ENCODE peak calls at places on chromosome 22, in four cellular contexts. I is nephron progenitor cell, Y is coronary artery, D is PC-3. L is an unnamed sample.

GRCh38 chr22:19040581-19041402 is 81.4 kb downstream of the DGCR2 start:
- DNase-seq in I (no peak), Y (no peak), D (no peak), L (no peak)

GRCh38 chr22:28448625-28449024 is 231.0 kb downstream of the TTC28 start:
- DNase-seq in I (no peak), Y (no peak), D (no peak), L (no peak)

GRCh38 chr22:41184679-41185078 is 20.4 kb upstream of the L3MBTL2 start:
- DNase-seq in I (no peak), Y (no peak), D (no peak), L (no peak)

GRCh38 chr22:36731916-36732315 is 28.4 kb upstream of the CACNG2 start:
- DNase-seq in I (no peak), Y (peak; percentile 36), D (no peak), L (no peak)

GRCh38 chr22:23714596-23715588 is 24.1 kb downstream of the RGL4 start:
- DNase-seq in I (no peak), Y (no peak), D (no peak), L (no peak)

GRCh38 chr22:46390652-46391301 is 55.3 kb downstream of the TRMU start:
- DNase-seq in I (no peak), Y (no peak), D (peak; percentile 63), L (peak; percentile 25)

GRCh38 chr22:37627545-37627944 is 11.9 kb upstream of the SH3BP1 start:
- DNase-seq in I (no peak), Y (no peak), D (no peak), L (no peak)

GRCh38 chr22:44586337-44586990 is 88.4 kb upstream of the RTL6 start:
- DNase-seq in I (no peak), Y (no peak), D (peak; percentile 5), L (no peak)

GRCh38 chr22:28810839-28811491 is 10.6 kb upstream of the XBP1 start:
- DNase-seq in I (no peak), Y (no peak), D (no peak), L (no peak)

GRCh38 chr22:38097557-38098409 is 12.7 kb downstream of the BAIAP2L2 start:
- DNase-seq in I (peak; percentile 76), Y (no peak), D (no peak), L (no peak)

GRCh38 chr22:40374567-40374966 is 4.2 kb downstream of the SGSM3 start:
- DNase-seq in I (no peak), Y (no peak), D (no peak), L (no peak)

GRCh38 chr22:36368359-36368983 is 19.3 kb downstream of the MYH9 start:
- DNase-seq in I (peak; percentile 58), Y (no peak), D (peak; percentile 78), L (peak; percentile 45)

GRCh38 chr22:35863432-35863831 is 145.8 kb downstream of the APOL5 start:
- DNase-seq in I (no peak), Y (no peak), D (no peak), L (no peak)

GRCh38 chr22:29524440-29525191 is 28.9 kb downstream of the THOC5 start:
- DNase-seq in I (peak; percentile 18), Y (no peak), D (peak; percentile 26), L (peak; percentile 12)

GRCh38 chr22:26949193-26949592 is 291.8 kb downstream of the MIAT start:
- DNase-seq in I (peak; percentile 66), Y (no peak), D (peak; percentile 4), L (peak; percentile 8)

GRCh38 chr22:31891366-31892079 is 52.8 kb upstream of the YWHAH start:
- DNase-seq in I (no peak), Y (no peak), D (no peak), L (no peak)

GRCh38 chr22:38187413-38188212 is 6.0 kb upstream of the PLA2G6 start:
- DNase-seq in I (no peak), Y (no peak), D (peak; percentile 78), L (no peak)

GRCh38 chr22:50542416-50542927 is 3.2 kb upstream of the KLHDC7B start:
- DNase-seq in I (no peak), Y (no peak), D (no peak), L (no peak)

GRCh38 chr22:27170491-27170890 is 513.1 kb downstream of the MIAT start:
- DNase-seq in I (peak; percentile 24), Y (peak; percentile 89), D (no peak), L (no peak)

GRCh38 chr22:19179472-19180048 is 1.0 kb upstream of the SLC25A1 start:
- DNase-seq in I (peak; percentile 73), Y (peak; percentile 86), D (peak; percentile 69), L (peak; percentile 37)

GRCh38 chr22:47162865-47163264 is 400.4 kb downstream of the TBC1D22A start:
- DNase-seq in I (no peak), Y (peak; percentile 53), D (no peak), L (no peak)

GRCh38 chr22:40709752-40710413 is 30.6 kb downstream of the MCHR1 start:
- DNase-seq in I (no peak), Y (no peak), D (no peak), L (no peak)

GRCh38 chr22:41177626-41178424 is 27.3 kb upstream of the L3MBTL2 start:
- DNase-seq in I (no peak), Y (no peak), D (no peak), L (no peak)

GRCh38 chr22:45157907-45158306 is 5.8 kb upstream of the NUP50 start:
- DNase-seq in I (no peak), Y (no peak), D (no peak), L (no peak)

GRCh38 chr22:45511847-45512261 is 9.2 kb downstream of the FBLN1 start:
- DNase-seq in I (peak; percentile 49), Y (no peak), D (no peak), L (no peak)

GRCh38 chr22:28142361-28142801 is 223.3 kb upstream of the PITPNB start:
- DNase-seq in I (peak; percentile 8), Y (no peak), D (peak; percentile 12), L (peak; percentile 4)

GRCh38 chr22:45769569-45770210 is 98.1 kb downstream of the ATXN10 start:
- DNase-seq in I (no peak), Y (no peak), D (no peak), L (no peak)

GRCh38 chr22:36757608-36758220 is 18.2 kb downstream of the IFT27 start:
- DNase-seq in I (peak; percentile 85), Y (peak; percentile 73), D (peak; percentile 65), L (no peak)

GRCh38 chr22:36052505-36052941 is 23.9 kb upstream of the RBFOX2 start:
- DNase-seq in I (no peak), Y (no peak), D (peak; percentile 81), L (peak; percentile 71)

GRCh38 chr22:32796865-32797573 is 4.5 kb upstream of the TIMP3 start:
- DNase-seq in I (peak; percentile 77), Y (peak; percentile 81), D (peak; percentile 22), L (peak; percentile 43)

GRCh38 chr22:47094861-47095330 is 332.4 kb downstream of the TBC1D22A start:
- DNase-seq in I (no peak), Y (no peak), D (peak; percentile 19), L (peak; percentile 44)

GRCh38 chr22:27749597-27750225 is 51.8 kb downstream of the MN1 start:
- DNase-seq in I (peak; percentile 37), Y (no peak), D (no peak), L (no peak)

GRCh38 chr22:20390394-20390907 is 3.5 kb upstream of the ZNF74 start:
- DNase-seq in I (no peak), Y (no peak), D (no peak), L (no peak)
- TF ChIP-seq CTCF in I (no peak), Y (no peak), D (no peak), L (no peak)

GRCh38 chr22:22709719-22710445 is 65.5 kb downstream of the GGTLC2 start:
- DNase-seq in I (peak; percentile 36), Y (peak; percentile 35), D (peak; percentile 18), L (no peak)
- TF ChIP-seq CTCF in I (peak; percentile 34), Y (no peak), D (peak; percentile 47), L (no peak)

GRCh38 chr22:21098099-21098671 is 52.4 kb downstream of the LRRC74B start:
- DNase-seq in I (no peak), Y (no peak), D (no peak), L (no peak)
- TF ChIP-seq CTCF in I (no peak), Y (no peak), D (peak; percentile 39), L (no peak)

GRCh38 chr22:30874431-30875370 is 93.9 kb downstream of the MORC2 start:
- DNase-seq in I (no peak), Y (no peak), D (no peak), L (no peak)
- TF ChIP-seq CTCF in I (no peak), Y (no peak), D (no peak), L (no peak)

DNA sequence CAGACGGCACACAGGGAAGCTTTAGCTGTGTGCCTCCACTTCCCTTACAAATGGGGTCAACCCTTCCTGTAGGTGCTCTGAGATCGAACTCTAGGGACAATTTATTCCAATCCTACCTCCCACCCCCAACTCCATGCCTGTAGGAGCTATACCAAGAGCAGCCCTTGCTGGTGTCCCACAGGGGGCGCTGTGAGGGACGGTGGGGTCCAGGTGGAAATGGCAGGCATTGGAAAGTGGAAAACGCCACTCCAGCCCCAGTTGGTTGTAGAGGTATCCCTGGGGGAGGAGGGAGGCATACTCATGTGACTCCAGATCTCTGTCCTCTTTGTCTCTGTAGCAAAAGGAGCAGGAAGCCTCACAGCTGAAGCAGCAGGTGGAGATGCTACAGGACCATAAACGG is 161.3 kb downstream of the MYO18B start:
- DNase-seq in I (peak; percentile 45), Y (no peak), D (no peak), L (no peak)
- TF ChIP-seq CTCF in I (peak; percentile 35), Y (no peak), D (no peak), L (no peak)

DNA sequence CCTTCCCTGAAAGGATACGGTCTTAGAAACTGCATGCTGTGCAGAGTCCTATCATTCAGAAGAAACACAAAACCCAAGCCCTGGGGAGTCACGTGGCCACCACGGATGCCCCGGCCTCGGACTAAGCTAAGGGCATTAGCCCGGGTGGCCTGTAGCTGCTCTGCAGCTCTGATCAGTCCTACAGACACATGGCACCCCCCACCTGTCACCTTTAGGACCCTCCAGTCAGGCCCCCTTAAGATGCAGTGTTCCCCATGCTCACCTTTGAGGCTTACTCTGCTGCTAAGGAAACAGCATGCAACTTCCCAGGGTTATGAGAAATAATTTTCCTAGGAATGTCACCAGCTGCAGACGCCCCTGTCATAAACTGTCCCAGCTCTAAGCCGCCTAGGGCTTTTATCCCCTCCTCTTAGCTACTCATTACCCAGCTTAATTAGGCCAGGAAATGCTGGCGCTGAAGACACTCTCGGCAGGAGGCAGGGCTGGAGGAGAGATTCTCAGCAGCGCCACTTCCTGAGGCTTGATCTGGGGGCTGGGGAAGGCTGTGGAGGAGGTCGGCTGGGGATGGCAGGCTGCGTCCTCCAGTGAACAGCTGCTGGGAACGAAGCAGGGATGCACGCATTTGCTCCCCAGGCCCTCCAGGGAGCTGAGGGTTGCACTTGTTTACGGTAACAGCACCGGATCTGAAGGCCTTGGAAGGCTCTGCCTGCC is 47.2 kb upstream of the ADA2 start:
- DNase-seq in I (peak; percentile 57), Y (no peak), D (no peak), L (no peak)
- TF ChIP-seq CTCF in I (no peak), Y (no peak), D (no peak), L (no peak)

GRCh38 chr22:49536571-49537131 is 291.0 kb downstream of the BRD1 start:
- DNase-seq in I (no peak), Y (no peak), D (no peak), L (no peak)

GRCh38 chr22:49540571-49541450 is 286.9 kb downstream of the BRD1 start:
- DNase-seq in I (no peak), Y (no peak), D (no peak), L (no peak)

GRCh38 chr22:49538006-49538405 is 289.7 kb downstream of the BRD1 start:
- DNase-seq in I (no peak), Y (no peak), D (no peak), L (no peak)

GRCh38 chr22:49541451-49542230 is 286.0 kb downstream of the BRD1 start:
- DNase-seq in I (no peak), Y (no peak), D (no peak), L (no peak)

GRCh38 chr22:49540084-49540483 is 287.6 kb downstream of the BRD1 start:
- DNase-seq in I (no peak), Y (no peak), D (no peak), L (no peak)
- TF ChIP-seq CTCF in I (no peak), Y (no peak), D (no peak), L (no peak)

GRCh38 chr22:43239102-43239875 is 52.4 kb upstream of the TTLL12 start:
- DNase-seq in I (no peak), Y (no peak), D (no peak), L (no peak)
- TF ChIP-seq CTCF in I (no peak), Y (no peak), D (no peak), L (no peak)